ENCODE peak calls at places on chromosome 15, in seven cellular contexts. One of them, this sample, is unnamed.

GRCh38 chr15:68599560-68600071 is 20.8 kb downstream of the CORO2B start:
- DNase-seq in CD4-positive, alpha-beta T cell: no peak
- DNase-seq in stimulated activated CD8-positive, alpha-beta memory T cell treated with anti-CD3 and anti-CD28 coated beads, Interleukin-4, amount 100 ng/mL, for 1 hour: no peak
- DNase-seq in activated CD4-positive, alpha-beta T cell treated with anti-CD3 and anti-CD28 coated beads, Interleukin-2, amount 50 U/mL, for 1 hour: no peak
- DNase-seq in T1000: peak; percentile 85
- DNase-seq in fibroblast of lung: peak; percentile 72
- DNase-seq in MV-4-11: no peak
- DNase-seq in this sample: peak; percentile 39

GRCh38 chr15:72916939-72917338 is 133.4 kb upstream of the ADPGK start:
- DNase-seq in fibroblast of lung: no peak
- DNase-seq in T1000: no peak
- DNase-seq in MV-4-11: no peak
- DNase-seq in activated CD4-positive, alpha-beta T cell treated with anti-CD3 and anti-CD28 coated beads, Interleukin-2, amount 50 U/mL, for 1 hour: no peak
- DNase-seq in CD4-positive, alpha-beta T cell: no peak
- DNase-seq in stimulated activated CD8-positive, alpha-beta memory T cell treated with anti-CD3 and anti-CD28 coated beads, Interleukin-4, amount 100 ng/mL, for 1 hour: no peak
- DNase-seq in this sample: no peak

GRCh38 chr15:48177383-48177874 is 666 bp downstream of the MYEF2 start:
- DNase-seq in MV-4-11: peak; percentile 49
- DNase-seq in fibroblast of lung: peak; percentile 51
- DNase-seq in activated CD4-positive, alpha-beta T cell treated with anti-CD3 and anti-CD28 coated beads, Interleukin-2, amount 50 U/mL, for 1 hour: no peak
- DNase-seq in stimulated activated CD8-positive, alpha-beta memory T cell treated with anti-CD3 and anti-CD28 coated beads, Interleukin-4, amount 100 ng/mL, for 1 hour: no peak
- DNase-seq in CD4-positive, alpha-beta T cell: peak; percentile 0
- DNase-seq in T1000: no peak
- DNase-seq in this sample: peak; percentile 62

GRCh38 chr15:73296621-73297353 is 72.0 kb downstream of the HCN4 start:
- DNase-seq in fibroblast of lung: no peak
- DNase-seq in activated CD4-positive, alpha-beta T cell treated with anti-CD3 and anti-CD28 coated beads, Interleukin-2, amount 50 U/mL, for 1 hour: no peak
- DNase-seq in MV-4-11: no peak
- DNase-seq in T1000: no peak
- DNase-seq in stimulated activated CD8-positive, alpha-beta memory T cell treated with anti-CD3 and anti-CD28 coated beads, Interleukin-4, amount 100 ng/mL, for 1 hour: no peak
- DNase-seq in CD4-positive, alpha-beta T cell: no peak
- DNase-seq in this sample: no peak

GRCh38 chr15:73992594-73992898 is 451 bp upstream of the STOML1 start:
- DNase-seq in activated CD4-positive, alpha-beta T cell treated with anti-CD3 and anti-CD28 coated beads, Interleukin-2, amount 50 U/mL, for 1 hour: no peak
- DNase-seq in fibroblast of lung: no peak
- DNase-seq in CD4-positive, alpha-beta T cell: no peak
- DNase-seq in MV-4-11: no peak
- DNase-seq in T1000: no peak
- DNase-seq in stimulated activated CD8-positive, alpha-beta memory T cell treated with anti-CD3 and anti-CD28 coated beads, Interleukin-4, amount 100 ng/mL, for 1 hour: no peak
- DNase-seq in this sample: no peak

GRCh38 chr15:29162411-29162810 is 107.2 kb downstream of the NSMCE3 start:
- DNase-seq in stimulated activated CD8-positive, alpha-beta memory T cell treated with anti-CD3 and anti-CD28 coated beads, Interleukin-4, amount 100 ng/mL, for 1 hour: no peak
- DNase-seq in MV-4-11: no peak
- DNase-seq in activated CD4-positive, alpha-beta T cell treated with anti-CD3 and anti-CD28 coated beads, Interleukin-2, amount 50 U/mL, for 1 hour: no peak
- DNase-seq in CD4-positive, alpha-beta T cell: no peak
- DNase-seq in T1000: no peak
- DNase-seq in fibroblast of lung: no peak
- DNase-seq in this sample: no peak

GRCh38 chr15:64895285-64896065 is 16.2 kb upstream of the ANKDD1A start:
- DNase-seq in fibroblast of lung: peak; percentile 69
- DNase-seq in T1000: no peak
- DNase-seq in MV-4-11: peak; percentile 84
- DNase-seq in stimulated activated CD8-positive, alpha-beta memory T cell treated with anti-CD3 and anti-CD28 coated beads, Interleukin-4, amount 100 ng/mL, for 1 hour: no peak
- DNase-seq in CD4-positive, alpha-beta T cell: no peak
- DNase-seq in activated CD4-positive, alpha-beta T cell treated with anti-CD3 and anti-CD28 coated beads, Interleukin-2, amount 50 U/mL, for 1 hour: peak; percentile 12
- DNase-seq in this sample: peak; percentile 55

GRCh38 chr15:84151205-84151931 is 84.2 kb upstream of the GOLGA6L4 start:
- DNase-seq in T1000: no peak
- DNase-seq in stimulated activated CD8-positive, alpha-beta memory T cell treated with anti-CD3 and anti-CD28 coated beads, Interleukin-4, amount 100 ng/mL, for 1 hour: no peak
- DNase-seq in activated CD4-positive, alpha-beta T cell treated with anti-CD3 and anti-CD28 coated beads, Interleukin-2, amount 50 U/mL, for 1 hour: no peak
- DNase-seq in fibroblast of lung: no peak
- DNase-seq in CD4-positive, alpha-beta T cell: no peak
- DNase-seq in MV-4-11: no peak
- DNase-seq in this sample: peak; percentile 48

GRCh38 chr15:47609693-47610092 is 107.6 kb upstream of the SEMA6D start:
- DNase-seq in fibroblast of lung: no peak
- DNase-seq in MV-4-11: no peak
- DNase-seq in T1000: no peak
- DNase-seq in CD4-positive, alpha-beta T cell: no peak
- DNase-seq in activated CD4-positive, alpha-beta T cell treated with anti-CD3 and anti-CD28 coated beads, Interleukin-2, amount 50 U/mL, for 1 hour: no peak
- DNase-seq in stimulated activated CD8-positive, alpha-beta memory T cell treated with anti-CD3 and anti-CD28 coated beads, Interleukin-4, amount 100 ng/mL, for 1 hour: no peak
- DNase-seq in this sample: no peak

GRCh38 chr15:68408971-68409370 is 23.0 kb downstream of the ITGA11 start:
- DNase-seq in activated CD4-positive, alpha-beta T cell treated with anti-CD3 and anti-CD28 coated beads, Interleukin-2, amount 50 U/mL, for 1 hour: no peak
- DNase-seq in fibroblast of lung: no peak
- DNase-seq in T1000: no peak
- DNase-seq in CD4-positive, alpha-beta T cell: no peak
- DNase-seq in stimulated activated CD8-positive, alpha-beta memory T cell treated with anti-CD3 and anti-CD28 coated beads, Interleukin-4, amount 100 ng/mL, for 1 hour: no peak
- DNase-seq in MV-4-11: no peak
- DNase-seq in this sample: no peak

GRCh38 chr15:89937365-89938355 is 24.9 kb upstream of the ARPIN start:
- DNase-seq in MV-4-11: peak; percentile 82
- DNase-seq in CD4-positive, alpha-beta T cell: no peak
- DNase-seq in T1000: no peak
- DNase-seq in fibroblast of lung: no peak
- DNase-seq in activated CD4-positive, alpha-beta T cell treated with anti-CD3 and anti-CD28 coated beads, Interleukin-2, amount 50 U/mL, for 1 hour: no peak
- DNase-seq in stimulated activated CD8-positive, alpha-beta memory T cell treated with anti-CD3 and anti-CD28 coated beads, Interleukin-4, amount 100 ng/mL, for 1 hour: no peak
- DNase-seq in this sample: no peak

GRCh38 chr15:93049914-93050534 is 39.0 kb downstream of the RGMA start:
- DNase-seq in fibroblast of lung: no peak
- DNase-seq in T1000: no peak
- DNase-seq in MV-4-11: no peak
- DNase-seq in CD4-positive, alpha-beta T cell: no peak
- DNase-seq in stimulated activated CD8-positive, alpha-beta memory T cell treated with anti-CD3 and anti-CD28 coated beads, Interleukin-4, amount 100 ng/mL, for 1 hour: no peak
- DNase-seq in activated CD4-positive, alpha-beta T cell treated with anti-CD3 and anti-CD28 coated beads, Interleukin-2, amount 50 U/mL, for 1 hour: no peak
- DNase-seq in this sample: no peak

GRCh38 chr15:56759450-56759845 is 26.1 kb upstream of the ZNF280D start:
- DNase-seq in CD4-positive, alpha-beta T cell: no peak
- DNase-seq in activated CD4-positive, alpha-beta T cell treated with anti-CD3 and anti-CD28 coated beads, Interleukin-2, amount 50 U/mL, for 1 hour: no peak
- DNase-seq in T1000: peak; percentile 53
- DNase-seq in MV-4-11: peak; percentile 51
- DNase-seq in fibroblast of lung: peak; percentile 92
- DNase-seq in stimulated activated CD8-positive, alpha-beta memory T cell treated with anti-CD3 and anti-CD28 coated beads, Interleukin-4, amount 100 ng/mL, for 1 hour: no peak
- DNase-seq in this sample: peak; percentile 95

GRCh38 chr15:51129513-51130197 is 34.9 kb upstream of the TNFAIP8L3 start:
- DNase-seq in T1000: no peak
- DNase-seq in fibroblast of lung: no peak
- DNase-seq in CD4-positive, alpha-beta T cell: no peak
- DNase-seq in stimulated activated CD8-positive, alpha-beta memory T cell treated with anti-CD3 and anti-CD28 coated beads, Interleukin-4, amount 100 ng/mL, for 1 hour: no peak
- DNase-seq in MV-4-11: no peak
- DNase-seq in activated CD4-positive, alpha-beta T cell treated with anti-CD3 and anti-CD28 coated beads, Interleukin-2, amount 50 U/mL, for 1 hour: no peak
- DNase-seq in this sample: no peak

GRCh38 chr15:49589030-49589429 is 31.6 kb downstream of the FAM227B start:
- DNase-seq in MV-4-11: no peak
- DNase-seq in CD4-positive, alpha-beta T cell: no peak
- DNase-seq in fibroblast of lung: peak; percentile 15
- DNase-seq in stimulated activated CD8-positive, alpha-beta memory T cell treated with anti-CD3 and anti-CD28 coated beads, Interleukin-4, amount 100 ng/mL, for 1 hour: no peak
- DNase-seq in T1000: no peak
- DNase-seq in activated CD4-positive, alpha-beta T cell treated with anti-CD3 and anti-CD28 coated beads, Interleukin-2, amount 50 U/mL, for 1 hour: no peak
- DNase-seq in this sample: no peak

GRCh38 chr15:44075535-44075934 is 119.5 kb downstream of the FRMD5 start:
- DNase-seq in CD4-positive, alpha-beta T cell: no peak
- DNase-seq in stimulated activated CD8-positive, alpha-beta memory T cell treated with anti-CD3 and anti-CD28 coated beads, Interleukin-4, amount 100 ng/mL, for 1 hour: no peak
- DNase-seq in MV-4-11: no peak
- DNase-seq in T1000: no peak
- DNase-seq in fibroblast of lung: no peak
- DNase-seq in activated CD4-positive, alpha-beta T cell treated with anti-CD3 and anti-CD28 coated beads, Interleukin-2, amount 50 U/mL, for 1 hour: no peak
- DNase-seq in this sample: no peak

GRCh38 chr15:39426552-39427532 is 154.0 kb upstream of the THBS1 start:
- DNase-seq in CD4-positive, alpha-beta T cell: peak; percentile 37
- DNase-seq in MV-4-11: peak; percentile 98
- DNase-seq in T1000: no peak
- DNase-seq in fibroblast of lung: peak; percentile 74
- DNase-seq in activated CD4-positive, alpha-beta T cell treated with anti-CD3 and anti-CD28 coated beads, Interleukin-2, amount 50 U/mL, for 1 hour: peak; percentile 50
- DNase-seq in stimulated activated CD8-positive, alpha-beta memory T cell treated with anti-CD3 and anti-CD28 coated beads, Interleukin-4, amount 100 ng/mL, for 1 hour: peak; percentile 62
- DNase-seq in this sample: peak; percentile 72

GRCh38 chr15:64443747-64444621 is 16.4 kb upstream of the ZNF609 start:
- DNase-seq in activated CD4-positive, alpha-beta T cell treated with anti-CD3 and anti-CD28 coated beads, Interleukin-2, amount 50 U/mL, for 1 hour: no peak
- DNase-seq in fibroblast of lung: peak; percentile 78
- DNase-seq in CD4-positive, alpha-beta T cell: no peak
- DNase-seq in stimulated activated CD8-positive, alpha-beta memory T cell treated with anti-CD3 and anti-CD28 coated beads, Interleukin-4, amount 100 ng/mL, for 1 hour: no peak
- DNase-seq in MV-4-11: no peak
- DNase-seq in T1000: no peak
- DNase-seq in this sample: peak; percentile 79

GRCh38 chr15:98596885-98597343 is 51.4 kb upstream of the IGF1R start:
- DNase-seq in stimulated activated CD8-positive, alpha-beta memory T cell treated with anti-CD3 and anti-CD28 coated beads, Interleukin-4, amount 100 ng/mL, for 1 hour: no peak
- DNase-seq in T1000: no peak
- DNase-seq in MV-4-11: no peak
- DNase-seq in fibroblast of lung: peak; percentile 28
- DNase-seq in CD4-positive, alpha-beta T cell: no peak
- DNase-seq in activated CD4-positive, alpha-beta T cell treated with anti-CD3 and anti-CD28 coated beads, Interleukin-2, amount 50 U/mL, for 1 hour: no peak
- DNase-seq in this sample: no peak

GRCh38 chr15:83653639-83654378 is at the start of gene ADAMTSL3:
- DNase-seq in CD4-positive, alpha-beta T cell: no peak
- DNase-seq in fibroblast of lung: peak; percentile 51
- DNase-seq in T1000: no peak
- DNase-seq in stimulated activated CD8-positive, alpha-beta memory T cell treated with anti-CD3 and anti-CD28 coated beads, Interleukin-4, amount 100 ng/mL, for 1 hour: no peak
- DNase-seq in activated CD4-positive, alpha-beta T cell treated with anti-CD3 and anti-CD28 coated beads, Interleukin-2, amount 50 U/mL, for 1 hour: no peak
- DNase-seq in MV-4-11: no peak
- DNase-seq in this sample: no peak

GRCh38 chr15:31100738-31101137 is 787 bp downstream of the TRPM1 start:
- DNase-seq in stimulated activated CD8-positive, alpha-beta memory T cell treated with anti-CD3 and anti-CD28 coated beads, Interleukin-4, amount 100 ng/mL, for 1 hour: no peak
- DNase-seq in MV-4-11: no peak
- DNase-seq in fibroblast of lung: no peak
- DNase-seq in T1000: no peak
- DNase-seq in CD4-positive, alpha-beta T cell: no peak
- DNase-seq in activated CD4-positive, alpha-beta T cell treated with anti-CD3 and anti-CD28 coated beads, Interleukin-2, amount 50 U/mL, for 1 hour: no peak
- DNase-seq in this sample: no peak

GRCh38 chr15:41603941-41604660 is 45.1 kb downstream of the TYRO3 start:
- DNase-seq in fibroblast of lung: peak; percentile 89
- DNase-seq in stimulated activated CD8-positive, alpha-beta memory T cell treated with anti-CD3 and anti-CD28 coated beads, Interleukin-4, amount 100 ng/mL, for 1 hour: peak; percentile 25
- DNase-seq in T1000: no peak
- DNase-seq in CD4-positive, alpha-beta T cell: peak; percentile 42
- DNase-seq in MV-4-11: peak; percentile 62
- DNase-seq in activated CD4-positive, alpha-beta T cell treated with anti-CD3 and anti-CD28 coated beads, Interleukin-2, amount 50 U/mL, for 1 hour: peak; percentile 56
- DNase-seq in this sample: peak; percentile 62

GRCh38 chr15:61564785-61565184 is 335.7 kb upstream of the RORA start:
- DNase-seq in T1000: no peak
- DNase-seq in CD4-positive, alpha-beta T cell: no peak
- DNase-seq in stimulated activated CD8-positive, alpha-beta memory T cell treated with anti-CD3 and anti-CD28 coated beads, Interleukin-4, amount 100 ng/mL, for 1 hour: no peak
- DNase-seq in MV-4-11: no peak
- DNase-seq in activated CD4-positive, alpha-beta T cell treated with anti-CD3 and anti-CD28 coated beads, Interleukin-2, amount 50 U/mL, for 1 hour: no peak
- DNase-seq in fibroblast of lung: no peak
- DNase-seq in this sample: no peak

GRCh38 chr15:26235864-26236263 is 372.7 kb upstream of the ATP10A start:
- DNase-seq in fibroblast of lung: no peak
- DNase-seq in T1000: no peak
- DNase-seq in MV-4-11: no peak
- DNase-seq in CD4-positive, alpha-beta T cell: no peak
- DNase-seq in stimulated activated CD8-positive, alpha-beta memory T cell treated with anti-CD3 and anti-CD28 coated beads, Interleukin-4, amount 100 ng/mL, for 1 hour: no peak
- DNase-seq in activated CD4-positive, alpha-beta T cell treated with anti-CD3 and anti-CD28 coated beads, Interleukin-2, amount 50 U/mL, for 1 hour: no peak
- DNase-seq in this sample: no peak

GRCh38 chr15:75159244-75159643 is 42.4 kb upstream of the C15orf39 start:
- DNase-seq in CD4-positive, alpha-beta T cell: no peak
- DNase-seq in fibroblast of lung: no peak
- DNase-seq in stimulated activated CD8-positive, alpha-beta memory T cell treated with anti-CD3 and anti-CD28 coated beads, Interleukin-4, amount 100 ng/mL, for 1 hour: no peak
- DNase-seq in T1000: no peak
- DNase-seq in MV-4-11: no peak
- DNase-seq in activated CD4-positive, alpha-beta T cell treated with anti-CD3 and anti-CD28 coated beads, Interleukin-2, amount 50 U/mL, for 1 hour: no peak
- DNase-seq in this sample: no peak

GRCh38 chr15:80706161-80706560 is 11.1 kb downstream of the ABHD17C start:
- DNase-seq in stimulated activated CD8-positive, alpha-beta memory T cell treated with anti-CD3 and anti-CD28 coated beads, Interleukin-4, amount 100 ng/mL, for 1 hour: no peak
- DNase-seq in T1000: no peak
- DNase-seq in CD4-positive, alpha-beta T cell: no peak
- DNase-seq in activated CD4-positive, alpha-beta T cell treated with anti-CD3 and anti-CD28 coated beads, Interleukin-2, amount 50 U/mL, for 1 hour: no peak
- DNase-seq in fibroblast of lung: no peak
- DNase-seq in MV-4-11: no peak
- DNase-seq in this sample: no peak

GRCh38 chr15:41993447-41994170 is 21.3 kb upstream of the EHD4 start:
- DNase-seq in T1000: no peak
- DNase-seq in fibroblast of lung: no peak
- DNase-seq in CD4-positive, alpha-beta T cell: no peak
- DNase-seq in stimulated activated CD8-positive, alpha-beta memory T cell treated with anti-CD3 and anti-CD28 coated beads, Interleukin-4, amount 100 ng/mL, for 1 hour: no peak
- DNase-seq in MV-4-11: no peak
- DNase-seq in activated CD4-positive, alpha-beta T cell treated with anti-CD3 and anti-CD28 coated beads, Interleukin-2, amount 50 U/mL, for 1 hour: no peak
- DNase-seq in this sample: no peak

GRCh38 chr15:67082007-67082536 is 16.7 kb downstream of the SMAD3 start:
- DNase-seq in activated CD4-positive, alpha-beta T cell treated with anti-CD3 and anti-CD28 coated beads, Interleukin-2, amount 50 U/mL, for 1 hour: peak; percentile 70
- DNase-seq in MV-4-11: no peak
- DNase-seq in fibroblast of lung: no peak
- DNase-seq in CD4-positive, alpha-beta T cell: peak; percentile 37
- DNase-seq in stimulated activated CD8-positive, alpha-beta memory T cell treated with anti-CD3 and anti-CD28 coated beads, Interleukin-4, amount 100 ng/mL, for 1 hour: no peak
- DNase-seq in T1000: no peak
- DNase-seq in this sample: no peak

GRCh38 chr15:75098371-75098770 is 75.0 kb downstream of the PPCDC start:
- DNase-seq in T1000: no peak
- DNase-seq in fibroblast of lung: no peak
- DNase-seq in CD4-positive, alpha-beta T cell: no peak
- DNase-seq in MV-4-11: no peak
- DNase-seq in stimulated activated CD8-positive, alpha-beta memory T cell treated with anti-CD3 and anti-CD28 coated beads, Interleukin-4, amount 100 ng/mL, for 1 hour: no peak
- DNase-seq in activated CD4-positive, alpha-beta T cell treated with anti-CD3 and anti-CD28 coated beads, Interleukin-2, amount 50 U/mL, for 1 hour: no peak
- DNase-seq in this sample: no peak

This sample was measured in A172.